ENCODE peak calls at places on chromosomes 11 and 22, in four cellular contexts. W is amniotic stem cell, O is body of pancreas, X is GM13977. J is an unnamed sample.

GRCh38 chr11:112212710-112213109 is 13.5 kb upstream of the PTS start:
- DNase-seq in X (no peak), O (peak), W (no peak), J (no peak)

GRCh38 chr22:30240541-30241417 is 5.8 kb downstream of the LIF start:
- DNase-seq in X (peak), W (no peak), O (no peak), J (no peak)

GRCh38 chr11:46557684-46558151 is 36.1 kb downstream of the AMBRA1 start:
- DNase-seq in O (no peak), W (no peak), X (no peak), J (peak)

GRCh38 chr11:76918941-76919386 is 58.2 kb downstream of the ACER3 start:
- DNase-seq in O (peak), X (no peak), W (peak), J (peak)

GRCh38 chr22:26656896-26657851 is at the start of gene MIAT:
- DNase-seq in O (no peak), W (no peak), X (peak), J (no peak)

GRCh38 chr11:69166186-69167115 is 10.7 kb downstream of the SMIM38 start:
- DNase-seq in X (peak), O (peak), W (peak), J (peak)

GRCh38 chr22:30483169-30483568 is 11.4 kb upstream of the SEC14L3 start:
- DNase-seq in O (no peak), W (no peak), X (no peak), J (peak)

GRCh38 chr11:97742717-97743116 is 1278.0 kb upstream of the CNTN5 start:
- DNase-seq in W (no peak), O (no peak), X (no peak), J (no peak)

GRCh38 chr11:113540416-113541330 is 65.5 kb upstream of the DRD2 start:
- DNase-seq in O (no peak), X (no peak), W (no peak), J (no peak)

GRCh38 chr22:42134033-42135020 is 3.7 kb upstream of the CYP2D6 start:
- DNase-seq in X (no peak), W (no peak), O (no peak), J (peak)

GRCh38 chr11:76629853-76630599 is 40.5 kb downstream of the LRRC32 start:
- DNase-seq in O (peak), X (no peak), W (no peak), J (no peak)

GRCh38 chr22:41917375-41917905 is 2.6 kb upstream of the SHISA8 start:
- DNase-seq in W (no peak), O (no peak), X (no peak), J (no peak)

GRCh38 chr11:122375687-122376399 is 259.8 kb upstream of the BLID start:
- DNase-seq in X (no peak), O (no peak), W (no peak), J (peak)